ENCODE peak calls at places on chromosome 15, in seven cellular contexts. X is LHCN-M2, B is NB4, Q is cardiac muscle cell, D is endothelial cell, O is left cardiac atrium, C is SW 1271. K is an unnamed sample.

GRCh38 chr15:68800875-68801274 is 19.8 kb downstream of the ANP32A start:
- DNase-seq in X (no peak), B (no peak), Q (no peak), D (no peak), O (no peak), C (no peak), K (no peak)

GRCh38 chr15:59892995-59893394 is 111.1 kb upstream of the FOXB1 start:
- DNase-seq in X (peak), B (peak), Q (peak), D (peak), O (no peak), C (no peak), K (no peak)

GRCh38 chr15:41746802-41747201 is 27.5 kb upstream of the MAPKBP1 start:
- DNase-seq in X (peak), B (no peak), Q (no peak), D (no peak), O (no peak), C (no peak), K (no peak)

GRCh38 chr15:79243723-79244122 is 38.8 kb upstream of the ANKRD34C start:
- DNase-seq in X (peak), B (no peak), Q (peak), D (no peak), O (peak), C (no peak), K (no peak)

GRCh38 chr15:77811270-77811669 is 178.6 kb upstream of the LINGO1 start:
- DNase-seq in X (no peak), B (no peak), Q (no peak), D (no peak), O (no peak), C (no peak), K (no peak)

GRCh38 chr15:68511073-68511991 is 67.5 kb upstream of the CORO2B start:
- DNase-seq in X (no peak), B (no peak), Q (no peak), D (no peak), O (peak), C (no peak), K (no peak)

GRCh38 chr15:37218351-37218916 is 118.1 kb upstream of the MEIS2 start:
- DNase-seq in X (no peak), B (no peak), Q (no peak), D (no peak), O (no peak), C (no peak), K (no peak)

GRCh38 chr15:57054351-57054750 is 135.9 kb downstream of the TCF12 start:
- DNase-seq in X (no peak), B (no peak), Q (no peak), D (no peak), O (no peak), C (no peak), K (no peak)

GRCh38 chr15:65049418-65049840 is 4.2 kb downstream of the SLC51B start:
- DNase-seq in X (peak), B (peak), Q (peak), D (peak), O (peak), C (no peak), K (peak)

GRCh38 chr15:72047020-72047419 is 70.9 kb downstream of the MYO9A start:
- DNase-seq in X (no peak), B (no peak), Q (no peak), D (no peak), O (no peak), C (no peak), K (no peak)

GRCh38 chr15:98120561-98120960 is 160.1 kb downstream of the ARRDC4 start:
- DNase-seq in X (peak), B (peak), Q (no peak), D (no peak), O (no peak), C (no peak), K (no peak)

GRCh38 chr15:89317188-89317720 is 17.4 kb downstream of the POLG start:
- DNase-seq in X (no peak), B (no peak), Q (no peak), D (no peak), O (no peak), C (no peak), K (no peak)

GRCh38 chr15:73338606-73339388 is 30.0 kb downstream of the HCN4 start:
- DNase-seq in X (no peak), B (no peak), Q (no peak), D (no peak), O (no peak), C (no peak), K (no peak)

GRCh38 chr15:92521624-92522008 is 127.9 kb downstream of the ST8SIA2 start:
- DNase-seq in X (peak), B (peak), Q (peak), D (peak), O (peak), C (peak), K (peak)

GRCh38 chr15:80951941-80952340 is 37.7 kb downstream of the MESD start:
- DNase-seq in X (no peak), B (no peak), Q (no peak), D (no peak), O (no peak), C (no peak), K (no peak)

GRCh38 chr15:67836955-67837354 is 2.9 kb downstream of the RNU6-1 start:
- DNase-seq in X (no peak), B (no peak), Q (no peak), D (no peak), O (no peak), C (no peak), K (no peak)

GRCh38 chr15:48754011-48754410 is 56.9 kb downstream of the CEP152 start:
- DNase-seq in X (no peak), B (no peak), Q (no peak), D (no peak), O (no peak), C (no peak), K (no peak)

GRCh38 chr15:59292393-59292792 is 80.3 kb downstream of the MYO1E start:
- DNase-seq in X (no peak), B (no peak), Q (no peak), D (peak), O (no peak), C (no peak), K (no peak)

GRCh38 chr15:80424381-80424780 is 20.2 kb downstream of the ARNT2 start:
- DNase-seq in X (peak), B (no peak), Q (no peak), D (no peak), O (no peak), C (no peak), K (no peak)

GRCh38 chr15:75201609-75202250 is at the start of gene C15orf39:
- DNase-seq in X (peak), B (peak), Q (peak), D (peak), O (peak), C (peak), K (peak)

GRCh38 chr15:47607750-47608149 is 109.6 kb upstream of the SEMA6D start:
- DNase-seq in X (no peak), B (no peak), Q (peak), D (no peak), O (peak), C (no peak), K (no peak)

GRCh38 chr15:95016511-95017219 is 785.3 kb downstream of the MCTP2 start:
- DNase-seq in X (peak), B (no peak), Q (peak), D (no peak), O (no peak), C (no peak), K (no peak)

GRCh38 chr15:35522061-35522460 is 23.9 kb downstream of the DPH6 start:
- DNase-seq in X (peak), B (no peak), Q (no peak), D (peak), O (peak), C (no peak), K (no peak)

GRCh38 chr15:81473177-81473576 is 99.2 kb upstream of the TMC3 start:
- DNase-seq in X (no peak), B (no peak), Q (no peak), D (no peak), O (no peak), C (no peak), K (no peak)

GRCh38 chr15:63492541-63493077 is 11.8 kb upstream of the USP3 start:
- DNase-seq in X (peak), B (no peak), Q (no peak), D (no peak), O (no peak), C (no peak), K (no peak)

GRCh38 chr15:40594429-40594836 is 384 bp downstream of the KNL1 start:
- DNase-seq in X (peak), B (peak), Q (peak), D (peak), O (peak), C (peak), K (peak)

GRCh38 chr15:69827751-69828150 is 270.0 kb downstream of the TLE3 start:
- DNase-seq in X (no peak), B (no peak), Q (no peak), D (no peak), O (no peak), C (no peak), K (no peak)

GRCh38 chr15:88729581-88729980 is 73.7 kb upstream of the ACAN start:
- DNase-seq in X (no peak), B (no peak), Q (no peak), D (no peak), O (no peak), C (no peak), K (no peak)

GRCh38 chr15:84907731-84908130 is 23.3 kb downstream of the SLC28A1 start:
- DNase-seq in X (no peak), B (no peak), Q (no peak), D (no peak), O (no peak), C (no peak), K (no peak)

GRCh38 chr15:93656041-93656440 is 567.0 kb upstream of the RGMA start:
- DNase-seq in X (no peak), B (peak), Q (no peak), D (no peak), O (no peak), C (no peak), K (no peak)

GRCh38 chr15:63892794-63893441 is 59.2 kb upstream of the HERC1 start:
- DNase-seq in X (no peak), B (peak), Q (no peak), D (no peak), O (no peak), C (no peak), K (peak)